ENCODE peak calls at places on chromosomes 5 and 9, in seven cellular contexts. One of them, this sample, is unnamed.

GRCh38 chr9:115207003-115207837 is 89.3 kb upstream of the TNC start:
- DNase-seq in LoVo: no peak
- DNase-seq in heart left ventricle: no peak
- DNase-seq in fibroblast of pulmonary artery: no peak
- DNase-seq in iPS DF 19.7: no peak
- DNase-seq in osteocyte: no peak
- DNase-seq in anterior cingulate cortex: no peak
- DNase-seq in this sample: no peak

GRCh38 chr9:73536403-73536802 is 384.7 kb downstream of the ANXA1 start:
- DNase-seq in LoVo: no peak
- DNase-seq in heart left ventricle: no peak
- DNase-seq in fibroblast of pulmonary artery: no peak
- DNase-seq in iPS DF 19.7: no peak
- DNase-seq in osteocyte: no peak
- DNase-seq in anterior cingulate cortex: no peak
- DNase-seq in this sample: no peak

GRCh38 chr5:135437796-135438560 is 9.2 kb downstream of the DCANP1 start:
- DNase-seq in LoVo: peak
- DNase-seq in heart left ventricle: peak
- DNase-seq in fibroblast of pulmonary artery: peak
- DNase-seq in iPS DF 19.7: no peak
- DNase-seq in osteocyte: peak
- DNase-seq in anterior cingulate cortex: no peak
- DNase-seq in this sample: peak

GRCh38 chr9:127112683-127113539 is 9.5 kb downstream of the ANGPTL2 start:
- DNase-seq in LoVo: no peak
- DNase-seq in heart left ventricle: no peak
- DNase-seq in fibroblast of pulmonary artery: no peak
- DNase-seq in iPS DF 19.7: no peak
- DNase-seq in osteocyte: no peak
- DNase-seq in anterior cingulate cortex: no peak
- DNase-seq in this sample: no peak

GRCh38 chr5:39353714-39354399 is 10.4 kb downstream of the C9 start:
- DNase-seq in LoVo: no peak
- DNase-seq in heart left ventricle: no peak
- DNase-seq in fibroblast of pulmonary artery: peak
- DNase-seq in iPS DF 19.7: no peak
- DNase-seq in osteocyte: no peak
- DNase-seq in anterior cingulate cortex: no peak
- DNase-seq in this sample: no peak

GRCh38 chr5:172503925-172504730 is 49.8 kb upstream of the SH3PXD2B start:
- DNase-seq in LoVo: no peak
- DNase-seq in heart left ventricle: peak
- DNase-seq in fibroblast of pulmonary artery: peak
- DNase-seq in iPS DF 19.7: no peak
- DNase-seq in osteocyte: peak
- DNase-seq in anterior cingulate cortex: no peak
- DNase-seq in this sample: peak

GRCh38 chr5:153799466-153799865 is 239.2 kb downstream of the FAM114A2 start:
- DNase-seq in LoVo: no peak
- DNase-seq in heart left ventricle: no peak
- DNase-seq in fibroblast of pulmonary artery: no peak
- DNase-seq in iPS DF 19.7: no peak
- DNase-seq in osteocyte: no peak
- DNase-seq in anterior cingulate cortex: no peak
- DNase-seq in this sample: no peak

GRCh38 chr9:129576546-129577543 is 44.1 kb downstream of the C9orf50 start:
- DNase-seq in LoVo: no peak
- DNase-seq in heart left ventricle: peak
- DNase-seq in fibroblast of pulmonary artery: peak
- DNase-seq in iPS DF 19.7: no peak
- DNase-seq in osteocyte: no peak
- DNase-seq in anterior cingulate cortex: no peak
- DNase-seq in this sample: no peak

GRCh38 chr5:35237580-35238376 is 7.5 kb upstream of the PRLR start:
- DNase-seq in LoVo: peak
- DNase-seq in heart left ventricle: no peak
- DNase-seq in fibroblast of pulmonary artery: no peak
- DNase-seq in iPS DF 19.7: no peak
- DNase-seq in osteocyte: no peak
- DNase-seq in anterior cingulate cortex: no peak
- DNase-seq in this sample: peak